ENCODE peak calls at places on chromosomes 1 and 21, in four cellular contexts. A, Z, B and E are unnamed samples.

GRCh38 chr1:113963281-113963906 is 15.9 kb upstream of the OLFML3 start:
- DNase-seq in B (no peak), A (no peak), Z (no peak), E (no peak)

GRCh38 chr1:29900727-29901126 is 664.4 kb downstream of the PTPRU start:
- DNase-seq in B (no peak), A (no peak), Z (no peak), E (no peak)

GRCh38 chr21:44083631-44084291 is 23.4 kb upstream of the PWP2 start:
- DNase-seq in A (no peak), B (no peak), Z (peak; percentile 40), E (no peak)

GRCh38 chr1:202197670-202198359 is 4.2 kb downstream of the LGR6 start:
- DNase-seq in B (no peak), A (no peak), Z (no peak), E (no peak)

GRCh38 chr1:53740621-53741105 is 1.7 kb upstream of the GLIS1 start:
- DNase-seq in B (no peak), A (peak; percentile 90), Z (no peak), E (no peak)

GRCh38 chr1:171438441-171438840 is 46.9 kb upstream of the PRRC2C start:
- DNase-seq in A (peak; percentile 98), B (no peak), Z (peak; percentile 25), E (peak; percentile 89)

GRCh38 chr1:184559117-184559713 is 172.4 kb downstream of the C1orf21 start:
- DNase-seq in Z (no peak), A (no peak), B (no peak), E (no peak)

GRCh38 chr1:246801241-246802020 is 77.2 kb downstream of the SCCPDH start:
- DNase-seq in A (no peak), B (no peak), Z (no peak), E (no peak)

GRCh38 chr1:193211539-193211938 is 25.1 kb upstream of the B3GALT2 start:
- DNase-seq in B (no peak), Z (no peak), A (peak; percentile 91), E (peak; percentile 38)

GRCh38 chr1:19322481-19322880 is 10.4 kb downstream of the SLC66A1 start:
- DNase-seq in Z (no peak), A (no peak), B (no peak), E (no peak)

GRCh38 chr1:59673575-59674467 is 140.9 kb upstream of the HOOK1 start:
- DNase-seq in Z (peak; percentile 93), B (no peak), A (no peak), E (peak; percentile 99)

GRCh38 chr1:50981741-50982140 is 11.7 kb downstream of the CDKN2C start:
- DNase-seq in Z (no peak), A (no peak), B (no peak), E (no peak)

GRCh38 chr1:212459656-212460055 is 26.9 kb downstream of the NENF start:
- DNase-seq in A (no peak), Z (no peak), B (no peak), E (no peak)

GRCh38 chr1:151520359-151520758 is 9.2 kb downstream of the CGN start:
- DNase-seq in Z (no peak), A (no peak), B (no peak), E (no peak)

GRCh38 chr1:213279410-213279809 is 228.4 kb downstream of the RPS6KC1 start:
- DNase-seq in A (no peak), Z (no peak), B (no peak), E (no peak)

GRCh38 chr1:2347907-2348306 is 43.4 kb downstream of the MORN1 start:
- DNase-seq in A (no peak), B (no peak), Z (no peak), E (peak; percentile 26)

GRCh38 chr1:85276290-85277026 is at the start of gene BCL10:
- DNase-seq in Z (peak; percentile 100), A (peak; percentile 93), B (peak; percentile 99), E (peak; percentile 98)

GRCh38 chr1:29245876-29246275 is 9.6 kb downstream of the PTPRU start:
- DNase-seq in B (no peak), A (no peak), Z (no peak), E (no peak)

GRCh38 chr1:218250492-218250891 is 34.6 kb upstream of the RRP15 start:
- DNase-seq in Z (no peak), A (no peak), B (no peak), E (no peak)

GRCh38 chr1:7454052-7454815 is 316.9 kb upstream of the VAMP3 start:
- DNase-seq in B (no peak), A (no peak), Z (peak; percentile 47), E (no peak)

GRCh38 chr1:175564119-175564518 is 179.3 kb downstream of the TNR start:
- DNase-seq in B (no peak), A (no peak), Z (no peak), E (no peak)

GRCh38 chr1:154502742-154503111 is 515 bp upstream of the SHE start:
- DNase-seq in Z (no peak), A (no peak), B (no peak), E (no peak)

GRCh38 chr21:38989745-38990423 is 184.2 kb downstream of the ETS2 start:
- DNase-seq in A (peak; percentile 92), B (no peak), Z (peak; percentile 58), E (no peak)

GRCh38 chr21:24302400-24302799 is 1304.9 kb downstream of the MRPL39 start:
- DNase-seq in A (no peak), Z (no peak), B (no peak), E (no peak)

GRCh38 chr1:9242338-9242969 is 7.9 kb downstream of the H6PD start:
- DNase-seq in A (no peak), B (no peak), Z (peak; percentile 90), E (no peak)

GRCh38 chr1:161495490-161495889 is 9.8 kb upstream of the FCGR2A start:
- DNase-seq in B (no peak), A (no peak), Z (no peak), E (no peak)

GRCh38 chr21:38171723-38172344 is 85.0 kb upstream of the KCNJ15 start:
- DNase-seq in Z (no peak), A (peak; percentile 67), B (peak; percentile 93), E (no peak)

GRCh38 chr21:44349847-44350772 is 3.3 kb upstream of the TRPM2 start:
- DNase-seq in Z (no peak), B (no peak), A (no peak), E (peak; percentile 65)

GRCh38 chr1:84988588-84988987 is 8.3 kb downstream of the MCOLN2 start:
- DNase-seq in A (no peak), B (no peak), Z (no peak), E (no peak)

GRCh38 chr1:204254031-204254661 is 40.4 kb upstream of the GOLT1A start:
- DNase-seq in Z (peak; percentile 62), A (no peak), B (no peak), E (no peak)

GRCh38 chr1:111204211-111204883 is 3.9 kb upstream of the DENND2D start:
- DNase-seq in A (no peak), Z (peak; percentile 79), B (no peak), E (no peak)

GRCh38 chr1:238063454-238063853 is 172.7 kb upstream of the ZP4 start:
- DNase-seq in Z (no peak), A (peak; percentile 93), B (no peak), E (peak; percentile 86)

GRCh38 chr1:218816999-218817398 is 356.7 kb upstream of the LYPLAL1 start:
- DNase-seq in Z (no peak), B (no peak), A (no peak), E (no peak)

GRCh38 chr21:43868461-43868860 is 3.4 kb downstream of the AGPAT3 start:
- DNase-seq in A (no peak), Z (no peak), B (no peak), E (no peak)

DNA sequence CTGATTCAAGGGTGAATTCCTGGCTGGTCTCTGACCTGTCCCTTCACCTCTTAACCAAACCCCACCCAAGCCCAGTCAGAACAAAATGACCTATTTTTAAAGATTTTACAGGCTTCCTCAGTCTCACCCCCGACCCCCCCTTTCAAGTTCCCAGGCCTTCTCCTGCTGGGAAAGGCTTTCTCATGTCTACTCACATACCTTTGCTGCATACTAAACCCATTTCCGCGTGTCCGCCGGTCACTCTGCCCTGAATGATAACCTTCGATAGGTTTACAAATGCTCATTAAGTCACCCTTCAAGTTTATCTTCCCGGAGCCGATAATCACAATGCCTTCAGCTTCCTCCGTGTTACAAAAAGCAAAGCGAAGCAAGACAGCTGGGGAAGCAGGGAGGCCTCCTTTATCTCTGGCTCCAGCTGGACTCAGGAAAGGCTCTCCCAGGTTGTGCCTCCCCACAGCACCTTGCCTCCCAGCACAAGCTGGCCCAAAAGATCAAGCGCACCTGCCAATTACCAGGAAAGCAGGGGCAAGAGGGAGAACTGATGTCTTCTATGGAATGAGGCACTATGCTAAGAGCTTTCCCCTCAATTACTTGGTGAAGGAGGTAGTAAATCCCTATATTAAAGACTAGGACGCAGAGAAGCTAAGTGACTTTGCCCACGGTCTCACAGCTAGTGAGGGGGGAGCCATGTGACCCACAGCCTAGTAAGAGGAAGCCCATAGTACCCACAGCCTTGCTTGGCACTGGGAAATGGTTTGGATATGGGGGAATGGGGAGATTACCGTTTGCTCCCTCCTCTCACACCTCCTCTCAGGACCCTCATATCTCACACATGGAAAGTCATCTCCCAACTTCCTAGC is 15.9 kb downstream of the SMIM12 start:
- DNase-seq in B (peak; percentile 43), Z (peak; percentile 15), A (no peak), E (no peak)
- H3K4me3 ChIP-seq in B (no peak overlapping the region), Z (no peak overlapping the region), A (no peak overlapping the region), E (no peak overlapping the region)

DNA sequence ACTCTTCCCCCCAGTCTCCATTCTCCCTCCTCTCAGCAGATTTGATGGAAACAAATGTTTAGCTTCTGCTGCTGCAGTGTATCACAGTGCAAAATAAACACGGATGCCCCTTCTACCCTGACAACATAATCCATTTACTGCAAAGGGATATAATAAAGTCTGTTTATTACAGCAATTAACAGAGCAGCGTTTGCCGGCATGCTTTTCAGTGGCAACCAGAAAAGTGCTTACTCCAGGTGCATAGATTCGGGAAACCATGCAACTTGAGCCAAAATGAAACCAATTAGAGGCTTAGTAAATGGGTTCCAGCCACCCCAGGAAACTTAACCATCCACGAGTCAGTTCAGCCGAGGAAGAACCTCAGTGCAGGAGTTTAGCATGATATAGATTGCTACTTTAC is 12.9 kb upstream of the LEMD1 start:
- DNase-seq in B (no peak), A (no peak), Z (no peak), E (no peak)
- H3K4me3 ChIP-seq in B (no peak overlapping the region), A (no peak overlapping the region), Z (no peak overlapping the region), E (no peak overlapping the region)

GRCh38 chr1:196977278-196977677 is at the start of gene CFHR5:
- DNase-seq in B (no peak), A (no peak), Z (no peak), E (no peak)
- H3K4me3 ChIP-seq in B (no peak within 1 kb of the TSS), A (no peak within 1 kb of the TSS), Z (no peak within 1 kb of the TSS), E (no peak within 1 kb of the TSS)

GRCh38 chr1:40042337-40042736 is 1.8 kb downstream of the CAP1 start:
- DNase-seq in B (no peak), Z (no peak), A (peak; percentile 63), E (no peak)

GRCh38 chr1:40044065-40044575 is 3.6 kb downstream of the CAP1 start:
- DNase-seq in B (no peak), Z (no peak), A (no peak), E (no peak)

GRCh38 chr1:40045766-40046165 is 5.2 kb downstream of the CAP1 start:
- DNase-seq in A (no peak), Z (no peak), B (no peak), E (no peak)

GRCh38 chr1:40047769-40048168 is 7.2 kb downstream of the CAP1 start:
- DNase-seq in Z (no peak), A (no peak), B (no peak), E (no peak)

DNA sequence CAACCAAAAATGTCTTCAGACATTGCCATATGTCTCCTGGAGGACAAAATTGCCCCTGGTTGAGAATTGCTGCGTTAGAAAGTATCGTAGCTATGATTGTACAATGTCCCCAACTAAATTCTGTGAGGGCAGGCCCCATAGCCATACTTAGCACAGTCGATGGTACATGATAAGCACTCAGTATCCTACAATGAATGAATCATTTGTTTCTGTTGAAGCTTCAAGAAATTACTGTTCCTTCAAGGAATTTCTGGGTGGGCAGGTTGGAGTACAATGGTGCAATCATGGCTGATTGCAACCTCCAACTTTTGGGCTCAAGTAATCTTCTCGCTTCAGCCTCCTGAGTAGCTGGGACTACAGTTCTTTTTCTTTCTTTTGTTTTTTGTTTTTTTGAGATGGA is 4.7 kb downstream of the CAP1 start:
- DNase-seq in A (peak; percentile 31), B (no peak), Z (no peak), E (no peak)
- H3K4me3 ChIP-seq in A (no peak overlapping the region), B (no peak overlapping the region), Z (no peak overlapping the region), E (no peak overlapping the region)